ENCODE peak calls at places on chromosomes 5 and 9, in eight cellular contexts. Z, V, Y, I, P, B, C and L are unnamed samples.

GRCh38 chr9:110919609-110920008 is 118.7 kb downstream of the LPAR1 start:
- DNase-seq in Z (peak), V (peak), Y (no peak), I (peak), P (no peak), B (no peak), C (peak), L (no peak)

GRCh38 chr5:134004626-134005414 is at the start of gene VDAC1:
- DNase-seq in Z (peak), V (peak), Y (peak), I (peak), P (peak), B (peak), C (peak), L (peak)

GRCh38 chr5:23013395-23013994 is 160.4 kb upstream of the CDH12 start:
- DNase-seq in Z (no peak), V (peak), Y (no peak), I (no peak), P (no peak), B (no peak), C (no peak), L (no peak)

GRCh38 chr9:116658265-116658664 is 28.8 kb upstream of the TRIM32 start:
- DNase-seq in Z (no peak), V (no peak), Y (no peak), I (no peak), P (no peak), B (no peak), C (no peak), L (no peak)

GRCh38 chr5:122805481-122805880 is 30.6 kb downstream of the SNX2 start:
- DNase-seq in Z (no peak), V (peak), Y (no peak), I (peak), P (no peak), B (no peak), C (peak), L (no peak)

GRCh38 chr5:173885481-173886010 is 2.6 kb upstream of the CPEB4 start:
- DNase-seq in Z (peak), V (no peak), Y (no peak), I (no peak), P (no peak), B (no peak), C (no peak), L (peak)

GRCh38 chr9:6096821-6097220 is 81.4 kb upstream of the RANBP6 start:
- DNase-seq in Z (no peak), V (peak), Y (no peak), I (peak), P (no peak), B (no peak), C (peak), L (no peak)

GRCh38 chr9:87592554-87593394 is 95.1 kb downstream of the DAPK1 start:
- DNase-seq in Z (no peak), V (peak), Y (peak), I (peak), P (no peak), B (peak), C (no peak), L (no peak)

GRCh38 chr9:123453904-123454321 is 97.9 kb downstream of the CRB2 start:
- DNase-seq in Z (no peak), V (no peak), Y (no peak), I (no peak), P (no peak), B (no peak), C (no peak), L (no peak)

GRCh38 chr5:1004598-1005361 is 3.8 kb upstream of the NKD2 start:
- DNase-seq in Z (peak), V (peak), Y (peak), I (peak), P (peak), B (peak), C (peak), L (peak)

GRCh38 chr9:111525056-111525977 is at the start of gene ZNF483:
- DNase-seq in Z (no peak), V (peak), Y (peak), I (peak), P (peak), B (peak), C (peak), L (peak)

GRCh38 chr5:95707055-95707454 is 24.1 kb upstream of the RHOBTB3 start:
- DNase-seq in Z (no peak), V (no peak), Y (no peak), I (no peak), P (no peak), B (no peak), C (no peak), L (no peak)

GRCh38 chr5:160427607-160428006 is 6.0 kb downstream of the PTTG1 start:
- DNase-seq in Z (no peak), V (no peak), Y (no peak), I (no peak), P (no peak), B (no peak), C (no peak), L (no peak)

GRCh38 chr5:79413112-79413511 is 100.8 kb downstream of the HOMER1 start:
- DNase-seq in Z (no peak), V (no peak), Y (no peak), I (no peak), P (no peak), B (no peak), C (no peak), L (no peak)

GRCh38 chr9:94949330-94949729 is 222.8 kb downstream of the AOPEP start:
- DNase-seq in Z (no peak), V (no peak), Y (no peak), I (no peak), P (no peak), B (no peak), C (no peak), L (no peak)

GRCh38 chr5:149800563-149801103 is 70.5 kb downstream of the PPARGC1B start:
- DNase-seq in Z (no peak), V (no peak), Y (no peak), I (no peak), P (no peak), B (no peak), C (no peak), L (no peak)

GRCh38 chr5:109612278-109612905 is 77.3 kb upstream of the MAN2A1 start:
- DNase-seq in Z (no peak), V (no peak), Y (no peak), I (no peak), P (no peak), B (no peak), C (no peak), L (no peak)

GRCh38 chr5:14834584-14835540 is 36.7 kb downstream of the ANKH start:
- DNase-seq in Z (no peak), V (no peak), Y (no peak), I (no peak), P (no peak), B (no peak), C (no peak), L (no peak)

GRCh38 chr5:125484272-125485002 is 738.0 kb upstream of the ZNF608 start:
- DNase-seq in Z (no peak), V (peak), Y (peak), I (peak), P (no peak), B (no peak), C (peak), L (no peak)

GRCh38 chr9:131297903-131298302 is 8.4 kb downstream of the PLPP7 start:
- DNase-seq in Z (no peak), V (no peak), Y (no peak), I (no peak), P (no peak), B (no peak), C (no peak), L (no peak)

GRCh38 chr9:108743426-108743825 is 112.4 kb downstream of the ACTL7B start:
- DNase-seq in Z (no peak), V (no peak), Y (no peak), I (no peak), P (no peak), B (no peak), C (no peak), L (no peak)

GRCh38 chr5:131114754-131115153 is 50.3 kb downstream of the HINT1 start:
- DNase-seq in Z (no peak), V (no peak), Y (no peak), I (no peak), P (no peak), B (no peak), C (no peak), L (no peak)

GRCh38 chr5:80964491-80964890 is 4.3 kb downstream of the RASGRF2 start:
- DNase-seq in Z (no peak), V (no peak), Y (no peak), I (peak), P (no peak), B (no peak), C (no peak), L (no peak)

GRCh38 chr9:27712826-27713225 is 139.5 kb upstream of the C9orf72 start:
- DNase-seq in Z (no peak), V (no peak), Y (no peak), I (no peak), P (no peak), B (no peak), C (no peak), L (no peak)

GRCh38 chr9:126915846-126916543 is 1.4 kb downstream of the RALGPS1 start:
- DNase-seq in Z (peak), V (no peak), Y (no peak), I (no peak), P (no peak), B (no peak), C (no peak), L (no peak)

GRCh38 chr5:109938453-109938852 is 248.7 kb downstream of the MAN2A1 start:
- DNase-seq in Z (no peak), V (no peak), Y (no peak), I (no peak), P (no peak), B (no peak), C (no peak), L (no peak)

GRCh38 chr5:128965638-128966302 is 482 bp downstream of the SLC27A6 start:
- DNase-seq in Z (no peak), V (no peak), Y (no peak), I (no peak), P (no peak), B (no peak), C (no peak), L (peak)

GRCh38 chr9:2297771-2298170 is 282.6 kb downstream of the SMARCA2 start:
- DNase-seq in Z (no peak), V (no peak), Y (no peak), I (no peak), P (no peak), B (no peak), C (no peak), L (no peak)

GRCh38 chr5:68932830-68933434 is 160.9 kb upstream of the SLC30A5 start:
- DNase-seq in Z (peak), V (peak), Y (no peak), I (no peak), P (no peak), B (no peak), C (peak), L (no peak)

GRCh38 chr5:126373621-126374416 is 49.4 kb upstream of the GRAMD2B start:
- DNase-seq in Z (no peak), V (no peak), Y (no peak), I (no peak), P (no peak), B (no peak), C (no peak), L (no peak)

GRCh38 chr9:29625292-29625731 is 2052.0 kb upstream of the C9orf72 start:
- DNase-seq in Z (no peak), V (peak), Y (no peak), I (no peak), P (no peak), B (no peak), C (no peak), L (no peak)

GRCh38 chr9:137305060-137305787 is 3.2 kb upstream of the NRARP start:
- DNase-seq in Z (no peak), V (peak), Y (peak), I (no peak), P (no peak), B (peak), C (peak), L (peak)

GRCh38 chr9:124354364-124355031 is 60.7 kb downstream of the PSMB7 start:
- DNase-seq in Z (no peak), V (no peak), Y (no peak), I (no peak), P (no peak), B (no peak), C (no peak), L (no peak)

GRCh38 chr5:150319484-150319790 is 16.7 kb upstream of the ARSI start:
- DNase-seq in Z (no peak), V (no peak), Y (no peak), I (no peak), P (no peak), B (no peak), C (no peak), L (no peak)

GRCh38 chr9:77456829-77457437 is 191.2 kb downstream of the GNA14 start:
- DNase-seq in Z (peak), V (peak), Y (peak), I (peak), P (peak), B (peak), C (peak), L (peak)
- TF ChIP-seq CTCF in Z (peak), V (peak), Y (peak), I (peak), P (no peak), B (peak), C (peak), L (peak)

GRCh38 chr9:7147136-7148090 is 389.6 kb downstream of the KDM4C start:
- DNase-seq in Z (no peak), V (no peak), Y (no peak), I (peak), P (no peak), B (no peak), C (no peak), L (no peak)
- TF ChIP-seq CTCF in Z (no peak), V (no peak), Y (no peak), I (no peak), P (no peak), B (no peak), C (no peak), L (no peak)

GRCh38 chr9:93028448-93029006 is 30.0 kb upstream of the SUSD3 start:
- DNase-seq in Z (no peak), V (no peak), Y (no peak), I (no peak), P (peak), B (no peak), C (no peak), L (peak)

GRCh38 chr9:93032545-93032944 is 26.0 kb upstream of the SUSD3 start:
- DNase-seq in Z (no peak), V (no peak), Y (no peak), I (no peak), P (no peak), B (no peak), C (no peak), L (no peak)

GRCh38 chr9:93033541-93033940 is 25.0 kb upstream of the SUSD3 start:
- DNase-seq in Z (no peak), V (no peak), Y (no peak), I (no peak), P (no peak), B (no peak), C (no peak), L (no peak)

GRCh38 chr9:93030642-93031628 is 27.6 kb upstream of the SUSD3 start:
- DNase-seq in Z (no peak), V (no peak), Y (no peak), I (no peak), P (no peak), B (no peak), C (no peak), L (no peak)

GRCh38 chr9:93031629-93032431 is 26.7 kb upstream of the SUSD3 start:
- DNase-seq in Z (no peak), V (peak), Y (no peak), I (no peak), P (no peak), B (no peak), C (no peak), L (no peak)
- TF ChIP-seq CTCF in Z (no peak), V (no peak), Y (no peak), I (no peak), P (no peak), B (no peak), C (no peak), L (no peak)

GRCh38 chr9:7982907-7983306 is 183.3 kb upstream of the DMAC1 start:
- DNase-seq in Z (no peak), V (no peak), Y (no peak), I (no peak), P (no peak), B (no peak), C (no peak), L (no peak)

GRCh38 chr9:7980691-7981289 is 181.2 kb upstream of the DMAC1 start:
- DNase-seq in Z (no peak), V (no peak), Y (no peak), I (no peak), P (no peak), B (no peak), C (no peak), L (no peak)

GRCh38 chr9:7983361-7983974 is 183.9 kb upstream of the DMAC1 start:
- DNase-seq in Z (no peak), V (no peak), Y (no peak), I (no peak), P (no peak), B (no peak), C (no peak), L (no peak)

GRCh38 chr9:7988644-7989280 is 189.2 kb upstream of the DMAC1 start:
- DNase-seq in Z (no peak), V (no peak), Y (no peak), I (no peak), P (no peak), B (no peak), C (no peak), L (no peak)

DNA sequence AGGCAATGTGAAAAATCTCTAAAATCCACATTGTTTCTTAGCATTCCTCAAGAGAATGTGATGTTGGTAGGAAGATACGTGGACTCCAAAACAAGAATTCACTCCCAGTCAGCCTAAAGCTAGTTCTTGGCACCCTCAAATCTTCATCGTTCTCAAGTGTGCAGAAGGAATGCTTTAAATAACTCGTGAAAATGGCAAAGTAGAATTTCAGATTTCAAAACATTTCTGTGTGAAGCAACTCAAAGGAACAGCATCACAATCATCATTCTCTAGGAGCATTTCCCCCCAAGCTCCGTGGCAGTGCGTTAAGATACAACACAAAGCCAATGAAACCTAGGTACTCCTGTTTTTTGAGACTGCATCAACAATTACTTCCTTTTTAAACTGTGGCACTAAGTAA is 185.1 kb upstream of the DMAC1 start:
- DNase-seq in Z (no peak), V (no peak), Y (no peak), I (no peak), P (no peak), B (no peak), C (no peak), L (no peak)
- TF ChIP-seq CTCF in Z (no peak), V (no peak), Y (no peak), I (no peak), P (no peak), B (no peak), C (no peak), L (no peak)

GRCh38 chr5:32794086-32794485 is 83.0 kb downstream of the NPR3 start:
- DNase-seq in Z (peak), V (peak), Y (no peak), I (peak), P (no peak), B (no peak), C (peak), L (no peak)
- TF ChIP-seq CTCF in Z (no peak), V (peak), Y (no peak), I (peak), P (no peak), B (peak), C (peak), L (no peak)

DNA sequence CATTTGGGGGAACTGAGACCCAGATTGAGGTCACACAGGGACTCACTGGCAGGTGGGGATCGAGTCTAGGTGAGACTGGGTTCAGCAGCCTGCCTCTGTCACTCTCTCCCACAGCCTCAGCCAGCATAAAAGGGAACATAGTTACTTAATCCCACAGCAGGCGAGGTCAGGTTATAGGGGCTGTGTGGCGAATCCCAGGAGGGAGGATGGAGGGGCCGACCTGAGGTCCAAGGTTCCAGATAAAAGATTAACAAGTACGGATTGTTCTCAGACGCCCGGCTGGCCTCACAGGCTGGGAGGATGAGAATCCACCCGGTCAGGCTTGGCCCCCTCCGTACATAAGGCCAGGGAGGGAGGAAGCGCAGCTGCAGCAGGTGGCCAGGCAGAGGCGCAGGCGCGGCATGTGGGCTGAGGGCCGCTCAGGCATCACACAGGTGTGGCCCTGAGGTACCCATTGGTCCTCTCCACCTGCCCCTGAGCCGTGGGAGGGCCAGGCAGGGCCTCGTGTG is 3.3 kb downstream of the SUSD3 start:
- DNase-seq in Z (peak), V (no peak), Y (peak), I (no peak), P (no peak), B (peak), C (peak), L (peak)
- TF ChIP-seq CTCF in Z (peak), V (no peak), Y (no peak), I (no peak), P (no peak), B (no peak), C (no peak), L (no peak)

DNA sequence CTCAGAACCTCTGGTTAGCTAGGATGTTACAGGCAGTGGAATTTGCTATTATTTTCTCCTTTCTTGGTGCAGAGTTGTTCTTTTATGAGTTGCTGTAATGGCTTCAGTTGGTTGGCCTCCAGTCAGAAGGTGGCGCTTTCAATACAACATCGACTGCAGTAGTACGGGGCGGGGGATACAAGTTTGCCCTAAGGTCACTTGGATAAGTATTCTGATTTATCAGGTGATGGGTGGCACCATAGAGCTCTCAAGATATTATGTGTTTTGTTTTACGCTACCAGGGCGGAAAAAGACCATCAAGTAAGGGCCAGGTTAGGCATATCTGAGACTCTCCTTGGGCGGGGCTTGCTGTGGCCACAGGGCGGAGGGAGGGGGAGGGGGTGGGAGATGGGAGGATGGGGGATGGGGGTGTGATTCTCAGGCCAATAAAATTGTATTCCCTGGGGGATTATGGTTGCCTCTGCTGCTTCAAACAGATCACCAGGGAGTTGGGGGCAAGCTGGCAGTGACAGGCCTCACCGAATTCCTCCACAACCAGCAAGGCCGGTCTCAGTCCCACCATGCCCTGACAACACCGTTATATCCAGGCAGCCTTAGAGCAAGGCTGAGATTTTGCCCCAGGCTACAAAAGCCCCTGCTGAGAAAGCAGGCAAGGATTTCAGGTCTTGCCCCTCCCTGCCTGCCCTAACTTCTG is 15.9 kb upstream of the RNF38 start:
- DNase-seq in Z (peak), V (no peak), Y (no peak), I (no peak), P (no peak), B (no peak), C (peak), L (no peak)
- TF ChIP-seq CTCF in Z (no peak), V (no peak), Y (no peak), I (no peak), P (no peak), B (no peak), C (peak), L (no peak)

DNA sequence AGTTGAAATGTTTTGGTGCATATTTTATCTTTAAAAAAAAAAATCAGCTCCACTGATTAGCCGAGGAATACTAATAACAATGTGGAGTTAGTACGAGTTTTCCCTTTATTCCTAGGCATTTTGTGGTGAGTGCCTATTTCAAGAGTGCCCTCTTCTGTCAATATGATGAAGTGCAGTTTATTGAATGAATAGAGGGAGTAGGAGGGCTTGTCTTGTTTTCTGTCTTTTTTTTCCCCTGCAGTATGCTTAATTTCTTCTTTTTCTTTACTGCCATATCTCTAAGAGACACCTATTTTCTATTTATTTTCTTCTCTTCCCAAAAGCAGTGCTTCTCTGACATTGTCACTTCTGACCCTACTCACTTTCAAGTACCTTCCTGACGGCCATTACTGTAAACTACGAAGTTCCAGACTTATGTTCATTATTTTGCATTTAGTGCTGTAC is 169.6 kb upstream of the PITX1 start:
- DNase-seq in Z (no peak), V (peak), Y (no peak), I (no peak), P (no peak), B (no peak), C (peak), L (no peak)
- TF ChIP-seq CTCF in Z (peak), V (peak), Y (no peak), I (peak), P (no peak), B (no peak), C (peak), L (peak)